ENCODE peak calls at places on chromosomes 16 and 17, in six cellular contexts. U, S, D, A, J and T are unnamed samples. For H3K36me3, the result is how much of the 10 kb centered on the place peaks cover.

GRCh38 chr17:72120878-72121163 is at the start of gene SOX9:
- DNase-seq in S (peak), J (no peak), D (peak), A (peak), U (peak), T (peak)

GRCh38 chr17:18093616-18094408 is 6.1 kb downstream of the DRG2 start:
- DNase-seq in S (no peak), J (peak), A (no peak), U (peak), D (peak), T (peak)

GRCh38 chr17:57761887-57762286 is 16.8 kb upstream of the CCDC182 start:
- DNase-seq in S (no peak), U (no peak), D (no peak), J (peak), A (no peak), T (peak)

GRCh38 chr16:11688520-11688886 is 20.2 kb downstream of the SNN start:
- DNase-seq in D (no peak), U (no peak), A (no peak), J (no peak), S (no peak), T (no peak)

GRCh38 chr16:27649021-27649420 is 99.1 kb downstream of the KATNIP start:
- DNase-seq in U (no peak), J (no peak), D (no peak), A (no peak), S (no peak), T (no peak)

GRCh38 chr17:47286198-47286914 is 32.7 kb downstream of the ITGB3 start:
- DNase-seq in A (no peak), J (no peak), D (no peak), S (no peak), U (no peak), T (no peak)

GRCh38 chr16:1959269-1960039 is at the start of gene NDUFB10:
- DNase-seq in U (peak), J (peak), D (peak), S (peak), A (peak), T (peak)

GRCh38 chr17:1123397-1124237 is 56.2 kb downstream of the ABR start:
- DNase-seq in U (no peak), A (no peak), D (no peak), S (no peak), J (no peak), T (peak)

GRCh38 chr17:10292057-10292931 is 80.5 kb downstream of the MYH13 start:
- DNase-seq in A (no peak), D (peak), S (peak), U (peak), J (no peak), T (peak)

GRCh38 chr17:82214012-82214628 is 1.5 kb upstream of the CCDC57 start:
- DNase-seq in D (no peak), J (no peak), U (no peak), A (no peak), S (no peak), T (no peak)

GRCh38 chr17:13346081-13346533 is 255.6 kb downstream of the HS3ST3A1 start:
- DNase-seq in J (no peak), A (no peak), D (no peak), U (no peak), S (no peak), T (peak)

GRCh38 chr17:48198950-48199541 is 91.5 kb downstream of the SNX11 start:
- DNase-seq in S (peak), U (no peak), J (no peak), A (no peak), D (no peak), T (no peak)

GRCh38 chr16:24717411-24717810 is 12.0 kb upstream of the TNRC6A start:
- DNase-seq in U (no peak), A (no peak), S (no peak), D (no peak), J (no peak), T (no peak)

GRCh38 chr16:84941916-84942315 is 69.4 kb downstream of the ZDHHC7 start:
- DNase-seq in A (no peak), U (no peak), S (no peak), J (no peak), D (no peak), T (no peak)

GRCh38 chr17:8859029-8859803 is 8.3 kb downstream of the PIK3R6 start:
- DNase-seq in A (no peak), J (peak), S (no peak), D (no peak), U (no peak), T (peak)

GRCh38 chr17:40218740-40219072 is 398 bp upstream of the WIPF2 start:
- DNase-seq in S (peak), A (peak), J (no peak), U (peak), D (peak), T (peak)

GRCh38 chr17:44069974-44070454 is 521 bp upstream of the G6PC3 start:
- DNase-seq in A (no peak), D (no peak), U (no peak), S (no peak), J (peak), T (peak)

GRCh38 chr16:72612271-72612670 is 435.7 kb downstream of the ZFHX3 start:
- DNase-seq in A (no peak), J (no peak), D (no peak), U (no peak), S (no peak), T (no peak)

GRCh38 chr17:13594762-13595697 is 6.7 kb downstream of the HS3ST3A1 start:
- DNase-seq in D (peak), A (peak), S (peak), J (peak), U (peak), T (peak)

GRCh38 chr17:1559047-1559742 is 3.4 kb downstream of the PITPNA start:
- DNase-seq in D (no peak), J (no peak), S (no peak), A (no peak), U (no peak), T (no peak)

GRCh38 chr17:32518856-32519768 is 32.3 kb downstream of the CDK5R1 start:
- DNase-seq in A (peak), U (peak), D (peak), J (peak), S (peak), T (peak)

GRCh38 chr17:66200685-66201092 is 8.8 kb upstream of the CEP112 start:
- DNase-seq in A (peak), U (no peak), S (peak), J (peak), D (no peak), T (peak)

GRCh38 chr17:47924785-47925676 is 16.3 kb upstream of the PNPO start:
- DNase-seq in A (no peak), D (peak), J (no peak), U (no peak), S (no peak), T (no peak)

GRCh38 chr16:1941162-1941923 is 1.7 kb downstream of the MSRB1 start:
- DNase-seq in S (no peak), A (peak), D (peak), J (no peak), U (no peak), T (peak)

GRCh38 chr17:74736423-74737298 is at the start of gene RAB37:
- DNase-seq in J (peak), D (peak), U (peak), S (peak), A (peak), T (peak)

DNA sequence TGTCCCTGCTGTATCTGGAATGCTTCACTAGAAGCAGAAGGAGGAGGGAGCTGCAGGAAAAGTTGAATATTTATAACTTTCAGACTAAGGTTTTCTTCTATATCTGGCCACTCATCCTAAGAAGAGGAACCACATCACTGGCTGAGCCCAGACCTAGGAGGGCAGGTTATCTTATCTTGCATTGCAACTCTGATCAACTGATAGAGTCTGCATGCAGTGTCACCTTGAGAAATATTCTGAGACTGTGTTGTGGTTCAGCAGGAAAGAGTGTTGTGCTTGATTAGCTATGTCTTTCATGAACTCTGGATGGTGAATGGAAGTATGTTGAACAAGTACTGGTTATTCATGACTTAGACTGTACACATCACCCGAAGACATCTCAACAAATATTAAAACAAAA is 460.0 kb downstream of the TOX3 start:
- DNase-seq in U (no peak), S (no peak), A (no peak), J (no peak), D (no peak), T (peak)
- H3K27ac ChIP-seq in U (no peak), S (no peak), A (no peak), J (no peak), D (no peak), T (no peak)

DNA sequence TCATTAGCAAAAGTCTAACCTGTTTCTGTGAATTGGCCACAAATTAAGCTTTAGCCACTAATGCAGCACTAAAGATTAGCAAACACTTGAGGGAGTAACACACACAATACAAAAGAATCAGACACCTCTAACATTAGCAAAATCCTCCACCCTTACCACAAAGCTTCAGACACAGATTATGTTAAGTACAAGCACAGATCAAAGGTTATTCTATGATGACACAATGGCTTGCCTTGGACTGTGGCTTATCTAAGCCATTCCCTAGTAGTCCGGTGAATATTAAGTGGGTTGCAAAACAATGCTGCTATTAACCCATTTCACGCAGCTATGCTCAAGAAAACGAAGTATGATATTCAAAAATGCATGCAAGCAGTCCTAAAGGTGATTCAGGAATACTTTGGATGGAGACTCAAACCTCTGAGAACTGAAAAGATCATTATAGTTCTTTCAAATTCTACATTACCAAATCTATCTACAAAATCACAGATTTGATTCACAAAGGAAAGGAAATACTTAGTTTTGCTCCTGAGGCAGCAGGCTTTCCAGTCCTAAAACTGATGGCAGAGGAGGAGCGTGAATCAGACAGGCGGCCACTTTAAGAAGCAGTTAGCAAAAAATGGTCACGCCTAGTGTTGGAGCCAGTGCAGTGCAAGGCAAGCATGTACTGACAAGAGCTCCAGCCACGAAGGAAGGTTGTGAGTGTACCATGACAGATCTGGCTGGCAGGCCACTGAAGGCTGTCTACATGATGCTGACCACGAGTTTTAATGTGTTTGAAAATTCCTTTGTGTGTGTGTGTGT is 67.2 kb downstream of the PARN start:
- DNase-seq in U (no peak), J (no peak), S (peak), D (peak), A (peak), T (no peak)
- TF ChIP-seq CTCF in U (no peak), J (no peak), S (peak), D (peak), A (peak), T (peak)

DNA sequence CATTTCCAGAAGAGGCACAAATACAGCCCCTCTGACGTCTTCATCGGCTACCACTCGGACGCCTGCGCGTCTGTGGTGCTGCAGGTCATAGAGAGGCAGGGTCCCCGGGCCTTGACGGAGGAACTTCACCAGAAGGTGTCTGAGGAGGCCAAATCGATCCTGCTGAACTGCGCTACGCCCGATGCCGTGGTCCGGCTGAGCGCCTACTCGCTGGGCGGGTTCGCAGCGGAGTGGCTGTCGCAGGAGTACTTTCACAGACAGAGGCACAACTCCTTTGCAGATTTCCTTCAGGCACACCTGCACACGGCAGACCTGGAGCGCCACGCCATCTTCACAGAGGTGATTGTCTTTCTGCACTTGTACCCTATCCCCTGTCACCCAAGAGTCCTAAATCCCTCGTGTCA is 67.0 kb upstream of the ENDOV start:
- DNase-seq in D (peak), A (no peak), J (no peak), U (no peak), S (no peak), T (no peak)
- H3K36me3 ChIP-seq in D (half or more), A (half or more), J (half or more), U (half or more), S (under half), T (half or more)

GRCh38 chr17:3798273-3799180 is 2.5 kb downstream of the ITGAE start:
- DNase-seq in U (no peak), D (no peak), J (no peak), S (no peak), A (no peak), T (peak)
- H3K27ac ChIP-seq in U (no peak), D (no peak), J (peak), S (no peak), A (no peak), T (no peak)

GRCh38 chr17:75878174-75878998 is at the start of gene TRIM47:
- DNase-seq in U (peak), S (peak), J (no peak), D (peak), A (peak), T (peak)
- TF ChIP-seq CTCF in U (no peak), S (peak), J (no peak), D (no peak), A (peak), T (peak)

GRCh38 chr17:4675791-4676190 is 28.1 kb downstream of the PELP1 start:
- DNase-seq in D (no peak), S (no peak), A (no peak), J (no peak), U (no peak), T (no peak)
- H3K36me3 ChIP-seq in D (half or more), S (under half), A (under half), J (half or more), U (half or more), T (half or more)

DNA sequence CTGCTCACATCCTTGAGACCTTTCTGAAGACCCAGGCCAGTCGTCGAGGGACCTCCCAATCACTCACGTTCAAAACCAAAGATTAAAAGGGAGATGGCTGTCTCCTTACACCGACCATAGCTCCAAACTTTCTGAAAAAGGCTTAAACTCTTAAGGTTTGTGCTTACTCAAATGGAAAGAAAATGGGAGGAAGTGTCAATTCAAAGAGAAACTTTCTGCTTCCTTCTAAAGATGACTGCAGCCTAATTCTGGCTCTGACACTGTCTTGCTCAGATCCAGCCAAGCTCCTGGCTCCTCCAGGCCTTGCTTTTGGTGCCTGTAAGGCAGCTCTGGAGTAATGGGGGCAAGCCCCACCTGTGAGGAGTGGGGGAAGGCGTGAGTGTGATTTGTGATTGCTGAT is 54.9 kb upstream of the WSB1 start:
- DNase-seq in U (no peak), A (no peak), D (no peak), S (no peak), J (no peak), T (no peak)
- H3K27ac ChIP-seq in U (no peak), A (no peak), D (no peak), S (no peak), J (no peak), T (no peak)

GRCh38 chr16:59013930-59014329 is 279.8 kb upstream of the GOT2 start:
- DNase-seq in D (no peak), U (no peak), A (no peak), S (no peak), J (no peak), T (no peak)
- TF ChIP-seq CTCF in D (no peak), U (no peak), A (no peak), S (no peak), J (no peak), T (no peak)

GRCh38 chr16:75575976-75576375 is 9.8 kb downstream of the GABARAPL2 start:
- DNase-seq in J (no peak), D (no peak), U (no peak), S (no peak), A (no peak), T (no peak)

GRCh38 chr16:75578212-75578611 is 12.0 kb downstream of the GABARAPL2 start:
- DNase-seq in D (no peak), U (no peak), A (no peak), J (no peak), S (no peak), T (no peak)

GRCh38 chr16:75576384-75576811 is 10.2 kb downstream of the GABARAPL2 start:
- DNase-seq in J (no peak), S (no peak), U (no peak), A (no peak), D (no peak), T (no peak)

GRCh38 chr16:75579435-75579834 is 13.3 kb downstream of the GABARAPL2 start:
- DNase-seq in U (no peak), D (no peak), S (no peak), A (no peak), J (no peak), T (no peak)

DNA sequence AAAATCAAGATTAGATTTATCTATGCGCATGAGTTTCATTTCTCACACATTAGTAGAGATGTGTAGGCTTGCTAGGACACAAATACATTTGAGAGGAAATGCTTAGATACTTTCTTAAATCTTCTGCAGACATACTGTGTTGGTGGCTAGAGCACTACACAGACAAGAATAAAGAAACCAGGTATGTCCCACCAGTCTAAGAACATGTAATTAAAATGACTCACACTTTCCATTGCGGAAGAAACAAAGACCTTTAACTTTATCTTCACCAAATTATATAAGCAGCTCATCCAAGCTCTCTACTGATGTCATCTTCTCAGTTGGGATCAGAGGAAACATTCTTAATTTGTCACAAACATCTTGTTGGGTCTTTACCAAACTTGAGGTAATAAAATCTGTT is 12.5 kb downstream of the GABARAPL2 start:
- DNase-seq in S (no peak), D (no peak), J (no peak), A (no peak), U (no peak), T (no peak)
- H3K36me3 ChIP-seq in S (under half), D (half or more), J (half or more), A (under half), U (half or more), T (half or more)